ENCODE peak calls at places on chromosomes 2 and 18, in four cellular contexts. One of them, this sample, is unnamed. For H3K4me1, the result is how much of the 10 kb centered on the place peaks cover.

GRCh38 chr18:28725876-28726275 is 548.9 kb upstream of the CDH2 start:
- DNase-seq in adipocyte: no peak
- DNase-seq in effector memory CD4-positive, alpha-beta T cell: no peak
- DNase-seq in colonic mucosa: no peak
- DNase-seq in this sample: no peak

GRCh38 chr2:16281451-16282330 is 341.3 kb downstream of the MYCN start:
- DNase-seq in adipocyte: no peak
- DNase-seq in effector memory CD4-positive, alpha-beta T cell: no peak
- DNase-seq in colonic mucosa: no peak
- DNase-seq in this sample: no peak

GRCh38 chr2:28950941-28951630 is 30.0 kb upstream of the TOGARAM2 start:
- DNase-seq in colonic mucosa: no peak
- DNase-seq in adipocyte: no peak
- DNase-seq in effector memory CD4-positive, alpha-beta T cell: no peak
- DNase-seq in this sample: no peak

GRCh38 chr2:8531481-8531880 is 150.4 kb upstream of the ID2 start:
- DNase-seq in colonic mucosa: no peak
- DNase-seq in effector memory CD4-positive, alpha-beta T cell: no peak
- DNase-seq in adipocyte: no peak
- DNase-seq in this sample: no peak

GRCh38 chr2:100119235-100119634 is 23.2 kb downstream of the AFF3 start:
- DNase-seq in adipocyte: no peak
- DNase-seq in effector memory CD4-positive, alpha-beta T cell: no peak
- DNase-seq in colonic mucosa: no peak
- DNase-seq in this sample: no peak

GRCh38 chr18:28411806-28412205 is 234.9 kb upstream of the CDH2 start:
- DNase-seq in effector memory CD4-positive, alpha-beta T cell: no peak
- DNase-seq in colonic mucosa: no peak
- DNase-seq in adipocyte: peak
- DNase-seq in this sample: no peak

GRCh38 chr2:226077031-226077430 is 677.5 kb downstream of the NYAP2 start:
- DNase-seq in effector memory CD4-positive, alpha-beta T cell: no peak
- DNase-seq in adipocyte: peak
- DNase-seq in colonic mucosa: no peak
- DNase-seq in this sample: no peak

GRCh38 chr2:82139979-82140611 is 1835.5 kb upstream of the LRRTM1 start:
- DNase-seq in colonic mucosa: peak
- DNase-seq in adipocyte: no peak
- DNase-seq in effector memory CD4-positive, alpha-beta T cell: no peak
- DNase-seq in this sample: peak

GRCh38 chr2:18077724-18078123 is 199.3 kb downstream of the KCNS3 start:
- DNase-seq in colonic mucosa: no peak
- DNase-seq in effector memory CD4-positive, alpha-beta T cell: no peak
- DNase-seq in adipocyte: peak
- DNase-seq in this sample: no peak

GRCh38 chr2:1972428-1972827 is 228.1 kb upstream of the PXDN start:
- DNase-seq in effector memory CD4-positive, alpha-beta T cell: no peak
- DNase-seq in colonic mucosa: no peak
- DNase-seq in adipocyte: no peak
- DNase-seq in this sample: no peak

GRCh38 chr2:174826051-174826450 is 61.8 kb upstream of the CHRNA1 start:
- DNase-seq in colonic mucosa: no peak
- DNase-seq in adipocyte: peak
- DNase-seq in effector memory CD4-positive, alpha-beta T cell: no peak
- DNase-seq in this sample: no peak

GRCh38 chr2:156489750-156490466 is 53.7 kb downstream of the GPD2 start:
- DNase-seq in colonic mucosa: no peak
- DNase-seq in adipocyte: no peak
- DNase-seq in effector memory CD4-positive, alpha-beta T cell: no peak
- DNase-seq in this sample: no peak

GRCh38 chr2:186984481-186984880 is 135.5 kb upstream of the ZSWIM2 start:
- DNase-seq in adipocyte: no peak
- DNase-seq in colonic mucosa: no peak
- DNase-seq in effector memory CD4-positive, alpha-beta T cell: no peak
- DNase-seq in this sample: no peak

GRCh38 chr2:121049141-121049540 is 235.9 kb downstream of the TFCP2L1 start:
- DNase-seq in effector memory CD4-positive, alpha-beta T cell: no peak
- DNase-seq in colonic mucosa: no peak
- DNase-seq in adipocyte: no peak
- DNase-seq in this sample: no peak

DNA sequence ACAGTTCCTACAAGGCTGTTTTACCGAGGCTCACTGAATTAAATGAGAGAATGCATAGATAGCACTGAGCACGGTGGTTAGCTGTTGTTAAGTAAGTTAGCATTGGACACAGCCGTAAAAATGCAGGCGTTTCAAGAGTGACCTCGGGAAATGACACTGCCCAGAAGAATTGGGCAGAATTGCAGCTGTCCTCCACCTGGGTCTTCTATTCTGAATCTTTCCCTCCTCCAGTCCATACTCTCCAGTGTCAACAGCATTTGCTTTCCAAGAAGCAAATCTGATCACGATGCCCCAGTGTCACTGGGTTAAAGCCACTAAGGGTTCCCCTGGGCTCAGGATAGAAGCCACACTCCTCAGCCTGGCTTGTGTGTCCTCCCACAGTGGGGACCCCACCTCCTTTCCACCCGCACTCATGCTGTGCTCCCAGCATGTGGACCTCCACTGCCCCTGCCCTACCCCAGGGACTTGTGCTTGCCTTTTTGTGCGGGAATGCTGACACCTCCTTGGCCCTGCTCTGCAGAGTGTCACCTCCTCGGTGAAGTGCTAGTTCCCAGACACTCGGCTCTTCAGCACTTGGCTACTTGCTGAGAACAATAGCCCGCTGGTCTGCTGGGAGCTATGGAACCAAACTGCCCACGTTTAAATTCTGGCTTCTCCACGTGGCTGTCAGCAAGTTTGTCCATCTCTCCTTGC is 135.0 kb downstream of the ANTXR1 start:
- DNase-seq in adipocyte: no peak
- DNase-seq in effector memory CD4-positive, alpha-beta T cell: no peak
- DNase-seq in colonic mucosa: no peak
- DNase-seq in this sample: no peak
- H3K4me1 ChIP-seq in adipocyte: under half
- H3K4me1 ChIP-seq in effector memory CD4-positive, alpha-beta T cell: under half
- H3K4me1 ChIP-seq in colonic mucosa: under half
- H3K4me1 ChIP-seq in this sample: under half

GRCh38 chr2:38073211-38074005 is 2.5 kb downstream of the CYP1B1 start:
- DNase-seq in colonic mucosa: no peak
- DNase-seq in adipocyte: no peak
- DNase-seq in effector memory CD4-positive, alpha-beta T cell: no peak
- DNase-seq in this sample: no peak

GRCh38 chr2:38074047-38074774 is 1.7 kb downstream of the CYP1B1 start:
- DNase-seq in effector memory CD4-positive, alpha-beta T cell: no peak
- DNase-seq in adipocyte: no peak
- DNase-seq in colonic mucosa: no peak
- DNase-seq in this sample: no peak

GRCh38 chr2:38066415-38066814 is 9.5 kb downstream of the CYP1B1 start:
- DNase-seq in adipocyte: no peak
- DNase-seq in effector memory CD4-positive, alpha-beta T cell: no peak
- DNase-seq in colonic mucosa: no peak
- DNase-seq in this sample: no peak

GRCh38 chr2:38068228-38068627 is 7.7 kb downstream of the CYP1B1 start:
- DNase-seq in effector memory CD4-positive, alpha-beta T cell: no peak
- DNase-seq in adipocyte: no peak
- DNase-seq in colonic mucosa: no peak
- DNase-seq in this sample: no peak

DNA sequence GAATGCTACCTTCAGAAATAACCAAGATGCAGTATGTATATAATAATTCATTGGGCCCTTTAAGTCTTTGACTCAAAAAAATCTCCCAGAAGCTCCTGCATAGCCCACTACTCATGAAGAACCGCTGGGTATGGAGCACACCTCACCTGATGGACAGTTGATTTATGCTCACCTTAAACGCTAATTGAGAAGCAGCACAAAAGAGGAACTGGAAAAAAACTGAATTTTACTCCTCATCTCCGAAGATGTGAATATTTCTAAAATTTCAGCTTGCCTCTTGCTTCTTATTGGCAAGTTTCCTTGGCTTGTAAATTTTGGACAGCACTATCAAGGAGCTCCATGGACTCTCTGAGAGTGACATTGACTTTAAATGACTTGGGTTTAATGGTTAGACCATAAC is 5.5 kb downstream of the CYP1B1 start:
- DNase-seq in effector memory CD4-positive, alpha-beta T cell: no peak
- DNase-seq in colonic mucosa: no peak
- DNase-seq in adipocyte: no peak
- DNase-seq in this sample: no peak
- H3K4me3 ChIP-seq in effector memory CD4-positive, alpha-beta T cell: no peak
- H3K4me3 ChIP-seq in colonic mucosa: no peak
- H3K4me3 ChIP-seq in adipocyte: peak
- H3K4me3 ChIP-seq in this sample: no peak

GRCh38 chr2:105763076-105763475 is 18.4 kb downstream of the NCK2 start:
- DNase-seq in adipocyte: no peak
- DNase-seq in effector memory CD4-positive, alpha-beta T cell: no peak
- DNase-seq in colonic mucosa: no peak
- DNase-seq in this sample: no peak
- H3K4me1 ChIP-seq in adipocyte: under half
- H3K4me1 ChIP-seq in effector memory CD4-positive, alpha-beta T cell: half or more
- H3K4me1 ChIP-seq in colonic mucosa: under half
- H3K4me1 ChIP-seq in this sample: under half

GRCh38 chr2:237688081-237688480 is 60.7 kb downstream of the LRRFIP1 start:
- DNase-seq in colonic mucosa: no peak
- DNase-seq in adipocyte: no peak
- DNase-seq in effector memory CD4-positive, alpha-beta T cell: no peak
- DNase-seq in this sample: no peak
- H3K4me3 ChIP-seq in colonic mucosa: no peak
- H3K4me3 ChIP-seq in adipocyte: peak
- H3K4me3 ChIP-seq in effector memory CD4-positive, alpha-beta T cell: no peak
- H3K4me3 ChIP-seq in this sample: no peak

DNA sequence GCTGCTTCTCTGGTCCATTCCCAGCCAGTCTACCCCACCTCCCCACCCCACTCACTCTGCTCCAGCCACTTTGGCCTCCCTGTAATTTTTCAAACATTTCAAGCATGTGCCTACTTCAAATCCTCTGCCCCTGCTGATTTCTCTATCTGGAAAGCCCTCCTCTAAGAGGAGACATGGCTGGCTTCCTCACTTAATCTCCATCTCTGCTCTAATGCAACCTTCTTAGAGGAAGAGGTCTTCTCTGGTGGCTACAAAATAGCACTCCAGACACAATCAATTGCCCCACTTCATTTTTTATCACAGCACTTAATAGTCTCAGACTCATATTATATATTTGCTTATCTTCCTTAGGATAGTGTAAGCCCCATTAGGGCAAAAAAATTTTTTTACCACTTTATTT is 161.1 kb upstream of the SLC39A10 start:
- DNase-seq in adipocyte: no peak
- DNase-seq in colonic mucosa: no peak
- DNase-seq in effector memory CD4-positive, alpha-beta T cell: no peak
- DNase-seq in this sample: no peak
- H3K4me1 ChIP-seq in adipocyte: under half
- H3K4me1 ChIP-seq in colonic mucosa: under half
- H3K4me1 ChIP-seq in effector memory CD4-positive, alpha-beta T cell: under half
- H3K4me1 ChIP-seq in this sample: under half

DNA sequence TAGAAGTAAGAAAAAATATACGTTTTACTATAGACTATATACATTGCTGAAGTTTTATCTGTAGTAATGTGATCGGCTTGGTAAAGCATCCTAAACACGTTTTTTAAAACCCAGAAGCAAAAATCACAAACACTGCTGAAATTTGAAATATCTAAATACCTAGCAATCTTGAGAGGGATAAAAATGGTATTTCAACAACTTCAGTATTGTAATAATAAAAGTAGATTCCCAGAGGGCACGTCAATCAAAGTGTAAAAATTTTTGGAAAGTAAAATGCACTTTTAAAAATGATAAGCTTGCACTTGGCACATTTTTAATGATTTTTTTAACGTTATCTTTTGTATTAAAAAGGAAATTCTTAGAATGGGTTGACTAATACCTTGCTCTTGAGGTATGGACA is 1.6 kb downstream of the ZC3H6 start:
- DNase-seq in effector memory CD4-positive, alpha-beta T cell: no peak
- DNase-seq in colonic mucosa: no peak
- DNase-seq in adipocyte: no peak
- DNase-seq in this sample: no peak
- H3K4me3 ChIP-seq in effector memory CD4-positive, alpha-beta T cell: no peak
- H3K4me3 ChIP-seq in colonic mucosa: no peak
- H3K4me3 ChIP-seq in adipocyte: peak
- H3K4me3 ChIP-seq in this sample: no peak

GRCh38 chr2:170214309-170214902 is 36.5 kb downstream of the MYO3B start:
- DNase-seq in adipocyte: no peak
- DNase-seq in effector memory CD4-positive, alpha-beta T cell: no peak
- DNase-seq in colonic mucosa: no peak
- DNase-seq in this sample: no peak
- H3K4me1 ChIP-seq in adipocyte: under half
- H3K4me1 ChIP-seq in effector memory CD4-positive, alpha-beta T cell: under half
- H3K4me1 ChIP-seq in colonic mucosa: under half
- H3K4me1 ChIP-seq in this sample: under half

GRCh38 chr18:37303009-37303408 is 262.6 kb downstream of the CELF4 start:
- DNase-seq in effector memory CD4-positive, alpha-beta T cell: no peak
- DNase-seq in colonic mucosa: no peak
- DNase-seq in adipocyte: no peak
- DNase-seq in this sample: no peak
- H3K4me3 ChIP-seq in effector memory CD4-positive, alpha-beta T cell: no peak
- H3K4me3 ChIP-seq in colonic mucosa: no peak
- H3K4me3 ChIP-seq in adipocyte: no peak
- H3K4me3 ChIP-seq in this sample: no peak